ENCODE peak calls at places on chromosome 14, in four cellular contexts. H is breast epithelium, D is colonic mucosa, L is fibroblast of pulmonary artery. W is an unnamed sample.

GRCh38 chr14:76941544-76942287 is 86.8 kb downstream of the IRF2BPL start:
- DNase-seq in D (no peak), L (no peak), H (no peak), W (no peak)

GRCh38 chr14:56325251-56325839 is 207.1 kb downstream of the PELI2 start:
- DNase-seq in H (no peak), L (peak), D (no peak), W (no peak)

GRCh38 chr14:61269321-61270083 is 11.6 kb downstream of the TMEM30B start:
- DNase-seq in H (peak), D (peak), L (peak), W (peak)

GRCh38 chr14:94888108-94888507 is 118.2 kb upstream of the GSC start:
- DNase-seq in H (no peak), L (no peak), D (peak), W (no peak)

GRCh38 chr14:88463318-88463717 is 77.9 kb downstream of the SPATA7 start:
- DNase-seq in H (no peak), L (peak), D (peak), W (no peak)

GRCh38 chr14:41350476-41350875 is 256.2 kb upstream of the LRFN5 start:
- DNase-seq in L (no peak), H (no peak), D (no peak), W (no peak)

GRCh38 chr14:34465069-34465859 is 3.2 kb upstream of the SPTSSA start:
- DNase-seq in L (peak), D (peak), H (peak), W (no peak)

GRCh38 chr14:91284146-91284790 is 39.8 kb upstream of the GPR68 start:
- DNase-seq in L (peak), H (no peak), D (no peak), W (no peak)

GRCh38 chr14:20973501-20973900 is 16.3 kb upstream of the METTL17 start:
- DNase-seq in D (no peak), H (no peak), L (no peak), W (no peak)

GRCh38 chr14:76710093-76711010 is 50.9 kb upstream of the VASH1 start:
- DNase-seq in H (no peak), D (peak), L (peak), W (no peak)

GRCh38 chr14:51607677-51608076 is 44.0 kb upstream of the FRMD6 start:
- DNase-seq in H (no peak), D (no peak), L (peak), W (no peak)

GRCh38 chr14:74955229-74955999 is at the start of gene PGF:
- DNase-seq in L (peak), H (no peak), D (peak), W (peak)

GRCh38 chr14:93936245-93936644 is 9.1 kb downstream of the FAM181A start:
- DNase-seq in L (no peak), D (no peak), H (no peak), W (no peak)

GRCh38 chr14:106846218-106846617 is 1319.8 kb downstream of the TMEM121 start:
- DNase-seq in D (no peak), H (no peak), L (no peak), W (no peak)

GRCh38 chr14:76806446-76806845 is 6.2 kb downstream of the ANGEL1 start:
- DNase-seq in H (no peak), L (no peak), D (no peak), W (no peak)

GRCh38 chr14:80636071-80636470 is 305.5 kb downstream of the CEP128 start:
- DNase-seq in H (no peak), L (peak), D (no peak), W (no peak)
- TF ChIP-seq CTCF in H (no peak), L (peak), D (no peak), W (no peak)

DNA sequence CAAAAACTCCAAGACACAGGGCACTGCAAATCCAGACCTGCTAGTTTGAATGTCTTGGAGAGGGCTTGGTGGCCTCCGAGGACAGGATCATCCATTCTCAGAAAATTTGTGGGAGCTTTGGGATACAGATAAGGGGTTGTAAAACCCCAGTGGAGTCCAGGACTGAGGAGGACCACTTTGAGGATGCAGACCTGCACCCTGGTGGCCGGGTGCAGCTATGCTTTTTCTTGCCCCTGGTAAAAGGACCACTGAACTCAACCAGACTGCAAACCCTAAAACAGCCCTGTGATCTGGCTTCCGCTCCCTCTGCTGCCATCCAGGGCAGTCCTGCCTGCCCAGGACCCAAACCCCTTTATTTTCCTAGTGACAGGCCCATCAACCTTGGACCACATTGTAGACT is 169.5 kb upstream of the DAAM1 start:
- DNase-seq in H (no peak), L (peak), D (no peak), W (no peak)
- TF ChIP-seq CTCF in H (no peak), L (peak), D (no peak), W (no peak)

GRCh38 chr14:104001003-104001402 is 58.7 kb upstream of the RD3L start:
- DNase-seq in D (no peak), L (no peak), H (no peak), W (no peak)
- TF ChIP-seq CTCF in D (no peak), L (no peak), H (no peak), W (no peak)

GRCh38 chr14:45558183-45558582 is 305.2 kb upstream of the MIS18BP1 start:
- DNase-seq in L (no peak), H (no peak), D (no peak), W (no peak)

DNA sequence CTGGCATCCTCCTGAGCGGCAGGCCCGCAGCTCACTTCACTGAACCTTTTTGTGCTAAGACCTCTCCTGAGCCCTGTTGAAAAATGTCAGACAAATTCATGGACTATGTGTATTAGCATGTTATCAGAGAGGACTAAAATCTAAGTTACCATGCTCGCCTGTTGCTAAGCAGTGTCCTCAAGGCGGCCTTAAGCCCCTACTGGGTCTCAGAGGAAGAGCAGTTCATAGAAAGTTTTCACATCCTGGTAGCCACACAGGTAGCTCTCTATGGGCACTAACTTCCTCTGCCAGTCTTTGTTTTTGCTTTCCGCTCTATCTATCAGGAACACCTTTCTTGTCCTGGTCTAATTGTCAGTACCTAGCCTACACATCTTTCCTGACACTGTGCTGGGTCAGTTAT is 306.6 kb upstream of the MIS18BP1 start:
- DNase-seq in H (no peak), L (no peak), D (no peak), W (no peak)
- TF ChIP-seq CTCF in H (no peak), L (no peak), D (no peak), W (no peak)

DNA sequence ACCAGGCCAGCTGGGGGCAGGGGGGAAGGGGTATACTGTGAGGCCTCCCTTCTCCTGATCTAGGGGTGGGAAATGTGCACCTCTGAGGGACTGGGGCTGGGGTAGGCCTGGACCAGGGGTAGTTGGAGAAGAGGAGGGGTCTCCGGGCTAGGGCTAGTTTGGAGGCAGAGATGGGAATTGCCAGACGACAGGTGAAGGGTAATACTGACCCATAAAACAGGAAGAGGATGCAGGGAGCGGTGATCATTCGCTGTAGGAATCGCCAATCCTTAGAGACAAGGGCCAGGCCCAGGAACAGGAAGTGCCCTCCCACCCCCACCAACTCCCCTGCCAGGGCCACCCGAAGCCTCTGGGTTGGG is 4.4 kb downstream of the SLC22A17 start:
- DNase-seq in L (no peak), D (no peak), H (no peak), W (no peak)
- TF ChIP-seq CTCF in L (no peak), D (no peak), H (no peak), W (no peak)

GRCh38 chr14:99122521-99123125 is 149.4 kb downstream of the BCL11B start:
- DNase-seq in L (no peak), H (no peak), D (peak), W (peak)

GRCh38 chr14:99125113-99125512 is 146.9 kb downstream of the BCL11B start:
- DNase-seq in H (peak), L (no peak), D (peak), W (peak)

GRCh38 chr14:99125616-99126431 is 146.2 kb downstream of the BCL11B start:
- DNase-seq in H (peak), L (no peak), D (peak), W (peak)

GRCh38 chr14:99123208-99123870 is 148.7 kb downstream of the BCL11B start:
- DNase-seq in H (peak), L (no peak), D (peak), W (peak)

GRCh38 chr14:99124482-99125104 is 147.4 kb downstream of the BCL11B start:
- DNase-seq in L (no peak), H (peak), D (peak), W (peak)
- TF ChIP-seq CTCF in L (no peak), H (no peak), D (no peak), W (no peak)

GRCh38 chr14:72454388-72454787 is 439.5 kb downstream of the DPF3 start:
- DNase-seq in L (no peak), D (no peak), H (no peak), W (no peak)

GRCh38 chr14:72448212-72448611 is 445.7 kb downstream of the DPF3 start:
- DNase-seq in H (no peak), D (no peak), L (no peak), W (no peak)

GRCh38 chr14:72450473-72451044 is 443.3 kb downstream of the DPF3 start:
- DNase-seq in D (no peak), H (no peak), L (no peak), W (no peak)

GRCh38 chr14:72451081-72451972 is 442.6 kb downstream of the DPF3 start:
- DNase-seq in L (no peak), D (no peak), H (no peak), W (no peak)
- TF ChIP-seq CTCF in L (no peak), D (no peak), H (no peak), W (no peak)

DNA sequence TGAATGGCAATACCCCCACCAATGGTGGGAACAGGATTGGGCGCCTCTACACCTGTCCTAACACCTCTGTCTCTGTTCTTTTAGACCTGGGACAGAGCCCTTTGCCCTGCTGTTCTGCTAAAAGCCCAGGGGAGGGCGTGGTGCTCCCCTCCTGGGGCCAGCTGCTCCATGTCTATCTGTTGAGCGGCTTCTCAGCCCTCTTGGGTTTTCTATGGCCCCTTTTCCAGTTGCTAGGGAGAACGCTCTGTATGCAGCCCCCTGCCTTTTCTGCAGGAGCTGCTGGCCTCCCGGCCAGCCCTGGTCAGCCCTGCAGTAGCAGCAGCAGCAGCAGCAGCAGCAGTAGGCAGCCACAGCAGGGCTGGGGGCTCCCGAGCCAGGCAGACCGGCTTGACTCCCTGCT is 1.2 kb downstream of the RTL1 start:
- DNase-seq in L (no peak), H (no peak), D (no peak), W (peak)
- TF ChIP-seq CTCF in L (no peak), H (no peak), D (no peak), W (no peak)

W was measured in lung.